ENCODE peak calls at places on chromosomes 3 and 15, in seven cellular contexts. G, H, N, K, W, M and R are unnamed samples.

GRCh38 chr15:50911001-50911400 is 2.5 kb downstream of the AP4E1 start:
- DNase-seq in G (no peak), H (no peak), N (peak; percentile 96), K (no peak), W (no peak), M (peak; percentile 49), R (peak; percentile 87)

GRCh38 chr3:115099115-115099884 is 47.8 kb downstream of the ZBTB20 start:
- DNase-seq in G (no peak), H (no peak), N (peak; percentile 27), K (no peak), W (no peak), M (peak; percentile 17), R (no peak)

GRCh38 chr15:99930696-99931095 is 197.5 kb upstream of the LYSMD4 start:
- DNase-seq in G (no peak), H (no peak), N (no peak), K (no peak), W (no peak), M (no peak), R (no peak)

GRCh38 chr3:71389911-71390573 is 193.5 kb downstream of the FOXP1 start:
- DNase-seq in G (peak; percentile 26), H (peak; percentile 70), N (peak; percentile 80), K (peak; percentile 34), W (no peak), M (peak; percentile 65), R (peak; percentile 58)

GRCh38 chr15:25268166-25268565 is 170.7 kb downstream of the UBE3A start:
- DNase-seq in G (no peak), H (no peak), N (no peak), K (no peak), W (no peak), M (no peak), R (no peak)

GRCh38 chr3:47950453-47950852 is 65.8 kb downstream of the MAP4 start:
- DNase-seq in G (no peak), H (no peak), N (no peak), K (no peak), W (no peak), M (no peak), R (no peak)

GRCh38 chr15:66714543-66714981 is 12.5 kb downstream of the SMAD6 start:
- DNase-seq in G (peak; percentile 65), H (no peak), N (peak; percentile 70), K (no peak), W (no peak), M (peak; percentile 69), R (peak; percentile 68)

GRCh38 chr15:31303434-31304073 is 23.1 kb upstream of the KLF13 start:
- DNase-seq in G (no peak), H (no peak), N (peak; percentile 45), K (no peak), W (no peak), M (no peak), R (peak; percentile 16)

GRCh38 chr3:55180936-55181535 is 253.2 kb upstream of the LRTM1 start:
- DNase-seq in G (peak; percentile 60), H (no peak), N (peak; percentile 76), K (no peak), W (no peak), M (no peak), R (peak; percentile 67)

GRCh38 chr15:82063055-82063454 is 17.2 kb upstream of the MEX3B start:
- DNase-seq in G (no peak), H (no peak), N (no peak), K (no peak), W (no peak), M (no peak), R (no peak)

GRCh38 chr3:71652786-71653419 is 69.4 kb upstream of the FOXP1 start:
- DNase-seq in G (peak; percentile 50), H (no peak), N (peak; percentile 79), K (no peak), W (no peak), M (peak; percentile 72), R (peak; percentile 73)

GRCh38 chr15:76347507-76348055 is 11.0 kb downstream of the ISL2 start:
- DNase-seq in G (peak; percentile 25), H (no peak), N (no peak), K (no peak), W (no peak), M (no peak), R (no peak)

GRCh38 chr15:39589193-39589814 is 8.4 kb downstream of the THBS1 start:
- DNase-seq in G (no peak), H (no peak), N (no peak), K (no peak), W (no peak), M (no peak), R (peak; percentile 22)

GRCh38 chr3:94076055-94076454 is 13.2 kb downstream of the NSUN3 start:
- DNase-seq in G (no peak), H (no peak), N (peak; percentile 40), K (no peak), W (no peak), M (peak; percentile 68), R (no peak)

GRCh38 chr3:71047616-71048531 is 535.7 kb downstream of the FOXP1 start:
- DNase-seq in G (no peak), H (no peak), N (no peak), K (no peak), W (no peak), M (no peak), R (no peak)

GRCh38 chr3:141127344-141128125 is 76.4 kb downstream of the SPSB4 start:
- DNase-seq in G (no peak), H (no peak), N (no peak), K (no peak), W (peak; percentile 47), M (no peak), R (no peak)

GRCh38 chr3:182596673-182597410 is 196.5 kb upstream of the ATP11B start:
- DNase-seq in G (no peak), H (no peak), N (no peak), K (no peak), W (no peak), M (no peak), R (no peak)

GRCh38 chr3:65672876-65673815 is 365.6 kb downstream of the MAGI1 start:
- DNase-seq in G (peak; percentile 75), H (peak; percentile 72), N (peak; percentile 58), K (peak; percentile 51), W (peak; percentile 88), M (peak; percentile 57), R (peak; percentile 73)

GRCh38 chr3:12353796-12354505 is 65.1 kb downstream of the PPARG start:
- DNase-seq in G (no peak), H (no peak), N (peak; percentile 64), K (no peak), W (no peak), M (no peak), R (peak; percentile 72)

GRCh38 chr3:24678441-24678865 is 183.8 kb upstream of the THRB start:
- DNase-seq in G (no peak), H (no peak), N (peak; percentile 83), K (no peak), W (no peak), M (peak; percentile 74), R (peak; percentile 94)

GRCh38 chr3:177330771-177331170 is 133.5 kb upstream of the TBL1XR1 start:
- DNase-seq in G (no peak), H (no peak), N (no peak), K (no peak), W (no peak), M (no peak), R (no peak)

GRCh38 chr3:38140326-38141172 is 2.1 kb downstream of the MYD88 start:
- DNase-seq in G (no peak), H (peak; percentile 44), N (no peak), K (no peak), W (no peak), M (no peak), R (no peak)

GRCh38 chr15:43528542-43529007 is 11.2 kb downstream of the MAP1A start:
- DNase-seq in G (no peak), H (no peak), N (no peak), K (no peak), W (no peak), M (no peak), R (no peak)

GRCh38 chr15:68187559-68187958 is 17.6 kb downstream of the CALML4 start:
- DNase-seq in G (no peak), H (no peak), N (peak; percentile 91), K (no peak), W (no peak), M (peak; percentile 88), R (peak; percentile 85)

DNA sequence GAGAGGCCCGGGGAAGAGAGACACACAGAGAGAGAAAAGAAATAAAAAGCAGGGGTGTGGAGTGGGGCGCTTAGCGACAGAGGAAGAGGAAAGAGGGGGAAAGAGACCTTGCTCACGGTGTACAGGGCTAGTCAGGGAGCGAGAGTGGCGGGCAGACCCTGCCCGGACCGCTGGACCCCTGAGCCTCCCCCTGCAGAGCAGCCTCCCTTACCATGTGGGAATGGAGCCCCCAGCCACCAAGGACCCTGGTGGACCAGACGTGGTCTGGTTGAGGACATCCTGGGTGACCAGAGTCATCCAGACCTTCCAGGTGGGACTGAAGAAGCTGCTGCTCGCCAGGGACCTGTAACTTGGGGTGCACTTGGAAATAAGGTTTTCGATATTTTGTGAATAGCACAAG is 129.6 kb downstream of the CHSY1 start:
- DNase-seq in G (no peak), H (no peak), N (no peak), K (no peak), W (peak; percentile 59), M (no peak), R (no peak)
- H3K4me3 ChIP-seq in G (no peak overlapping the region), H (peak overlapping the region; percentile 45), N (no peak overlapping the region), K (peak overlapping the region; percentile 47), W (no peak overlapping the region), M (no peak overlapping the region), R (no peak overlapping the region)

GRCh38 chr3:8964436-8965370 is 1.4 kb upstream of the RAD18 start:
- DNase-seq in G (no peak), H (no peak), N (peak; percentile 92), K (no peak), W (no peak), M (peak; percentile 70), R (peak; percentile 60)
- H3K4me3 ChIP-seq in G (no peak overlapping the region), H (no peak overlapping the region), N (no peak overlapping the region), K (no peak overlapping the region), W (no peak overlapping the region), M (no peak overlapping the region), R (no peak overlapping the region)

GRCh38 chr3:57726395-57726794 is 29.7 kb upstream of the SLMAP start:
- DNase-seq in G (no peak), H (no peak), N (no peak), K (no peak), W (no peak), M (no peak), R (no peak)

GRCh38 chr3:57729339-57730039 is 26.6 kb upstream of the SLMAP start:
- DNase-seq in G (no peak), H (no peak), N (peak; percentile 67), K (no peak), W (no peak), M (peak; percentile 35), R (no peak)

GRCh38 chr3:57731311-57731710 is 24.8 kb upstream of the SLMAP start:
- DNase-seq in G (no peak), H (no peak), N (no peak), K (no peak), W (no peak), M (peak; percentile 13), R (no peak)

DNA sequence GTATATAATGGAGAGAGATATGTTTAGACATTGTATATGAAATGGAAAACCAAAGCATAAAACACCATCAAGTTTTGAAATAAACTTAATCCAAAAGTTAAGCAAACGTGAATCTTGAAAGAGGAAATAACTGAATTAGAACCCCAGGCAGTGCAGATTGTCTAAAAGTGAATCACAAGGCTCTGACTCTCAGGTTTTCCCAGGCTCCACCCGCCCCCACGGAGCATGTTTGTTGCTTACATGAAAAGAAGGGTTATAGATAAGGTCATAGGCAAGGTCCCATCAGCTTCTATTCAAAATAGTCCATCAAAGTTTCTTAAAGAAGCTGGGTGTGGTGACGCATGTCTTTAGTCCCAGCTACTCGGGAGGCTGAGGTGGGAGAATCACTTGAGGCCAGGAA is 29.0 kb upstream of the SLMAP start:
- DNase-seq in G (no peak), H (no peak), N (no peak), K (no peak), W (no peak), M (peak; percentile 11), R (no peak)
- H3K4me3 ChIP-seq in G (no peak overlapping the region), H (no peak overlapping the region), N (no peak overlapping the region), K (no peak overlapping the region), W (no peak overlapping the region), M (no peak overlapping the region), R (no peak overlapping the region)

GRCh38 chr15:74133703-74134386 is 3.5 kb downstream of the ISLR2 start:
- DNase-seq in G (peak; percentile 29), H (no peak), N (no peak), K (no peak), W (no peak), M (no peak), R (no peak)
- H3K4me3 ChIP-seq in G (no peak overlapping the region), H (no peak overlapping the region), N (no peak overlapping the region), K (no peak overlapping the region), W (no peak overlapping the region), M (no peak overlapping the region), R (no peak overlapping the region)